ENCODE peak calls at places on chromosome 9, in five cellular contexts. A, W, R, B and P are unnamed samples.
A peak's percentile ranks its signal among the peaks of the same experiment; 100 is the strongest.

GRCh38 chr9:91159664-91160121 is 202.0 kb downstream of the AUH start:
- DNase-seq in A (no peak), R (peak; percentile 69), B (no peak), W (no peak), P (no peak)

GRCh38 chr9:91663858-91664257 is 240.2 kb upstream of the NFIL3 start:
- DNase-seq in R (no peak), A (no peak), B (no peak), W (no peak), P (no peak)

GRCh38 chr9:85569988-85570387 is 171.8 kb downstream of the AGTPBP1 start:
- DNase-seq in B (peak; percentile 89), R (no peak), A (no peak), W (peak; percentile 60), P (peak; percentile 27)

GRCh38 chr9:2343756-2344155 is 277.8 kb upstream of the VLDLR start:
- DNase-seq in B (no peak), W (no peak), R (no peak), A (no peak), P (no peak)

GRCh38 chr9:16335788-16336580 is 534.5 kb downstream of the BNC2 start:
- DNase-seq in R (peak; percentile 87), W (peak; percentile 98), B (peak; percentile 100), A (no peak), P (peak; percentile 94)

GRCh38 chr9:3321186-3321585 is 204.6 kb downstream of the RFX3 start:
- DNase-seq in A (no peak), W (no peak), R (no peak), B (no peak), P (no peak)

GRCh38 chr9:311837-312236 is 97.2 kb downstream of the DOCK8 start:
- DNase-seq in B (no peak), R (no peak), A (peak; percentile 23), W (no peak), P (no peak)

GRCh38 chr9:71763752-71764332 is 4.5 kb downstream of the CEMIP2 start:
- DNase-seq in A (no peak), R (no peak), B (peak; percentile 54), W (peak; percentile 44), P (no peak)

GRCh38 chr9:87950765-87951488 is 23.4 kb downstream of the CDK20 start:
- DNase-seq in W (peak; percentile 53), A (peak; percentile 44), B (peak; percentile 42), R (no peak), P (no peak)

DNA sequence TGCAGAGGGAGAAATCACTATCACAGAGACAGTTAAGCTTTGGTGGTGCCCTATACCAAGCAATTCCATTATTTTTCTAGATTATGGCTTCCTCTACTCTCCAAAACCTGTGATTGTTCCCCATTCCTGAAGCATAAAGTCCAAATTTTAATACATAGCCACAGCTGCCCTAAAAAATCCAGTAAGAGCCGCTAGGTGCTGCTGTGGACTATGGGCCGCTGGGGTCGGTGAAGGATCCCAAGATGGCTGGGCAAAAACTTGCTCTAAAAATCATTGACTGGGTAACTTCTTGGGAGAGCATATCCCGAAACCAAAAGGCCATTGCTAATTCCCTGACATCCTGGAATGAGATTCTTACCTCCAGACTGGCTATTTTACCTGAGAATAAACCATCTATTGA is 245.3 kb downstream of the NFIB start:
- DNase-seq in W (no peak), R (no peak), B (no peak), A (no peak), P (no peak)
- TF ChIP-seq CTCF in W (no peak), R (no peak), B (no peak), A (no peak), P (no peak)

GRCh38 chr9:8366161-8366926 is 566.8 kb upstream of the DMAC1 start:
- DNase-seq in A (no peak), R (no peak), W (peak; percentile 62), B (peak; percentile 86), P (peak; percentile 13)

GRCh38 chr9:8374471-8374870 is 574.9 kb upstream of the DMAC1 start:
- DNase-seq in B (no peak), A (no peak), W (peak; percentile 13), R (no peak), P (no peak)

DNA sequence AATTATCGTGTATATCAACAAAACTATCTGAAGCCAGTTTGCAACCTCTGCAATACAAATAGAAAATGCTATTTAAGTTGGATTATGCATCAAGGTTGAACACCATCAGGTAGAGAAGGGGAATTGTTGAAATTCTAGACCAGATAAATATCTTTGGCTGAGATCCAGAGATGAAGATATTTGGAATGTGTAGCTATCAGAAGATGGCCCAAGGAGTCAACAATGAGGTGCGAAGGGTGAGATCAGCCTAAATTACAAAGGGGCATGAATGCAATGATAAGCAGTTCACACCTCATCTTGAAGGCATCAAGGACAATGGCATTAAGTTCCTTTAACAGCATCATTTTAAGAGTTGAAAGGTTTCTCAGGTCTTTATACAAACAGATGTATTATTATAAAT is 572.1 kb upstream of the DMAC1 start:
- DNase-seq in R (no peak), A (no peak), W (no peak), B (no peak), P (no peak)
- H3K4me3 ChIP-seq in R (no peak overlapping the region), A (no peak overlapping the region), W (no peak overlapping the region), B (no peak overlapping the region), P (no peak overlapping the region)

GRCh38 chr9:136519263-136520052 is 26.4 kb downstream of the NOTCH1 start:
- DNase-seq in B (no peak), W (no peak), A (no peak), R (no peak), P (no peak)
- TF ChIP-seq CTCF in B (no peak), W (no peak), A (no peak), R (no peak), P (no peak)

GRCh38 chr9:35686222-35687203 is 3.2 kb downstream of the TPM2 start:
- DNase-seq in W (peak; percentile 44), A (peak; percentile 81), B (peak; percentile 79), R (no peak), P (no peak)
- H3K4me3 ChIP-seq in W (peak overlapping the region; percentile 87), A (no peak overlapping the region), B (peak overlapping the region; percentile 96), R (peak overlapping the region; percentile 66), P (peak overlapping the region; percentile 85)

GRCh38 chr9:21070887-21071286 is 6.9 kb downstream of the IFNB1 start:
- DNase-seq in R (no peak), B (no peak), W (peak; percentile 31), A (no peak), P (no peak)

GRCh38 chr9:21075484-21075883 is 2.3 kb downstream of the IFNB1 start:
- DNase-seq in R (no peak), W (no peak), B (no peak), A (no peak), P (no peak)

GRCh38 chr9:21070171-21070571 is 7.6 kb downstream of the IFNB1 start:
- DNase-seq in W (peak; percentile 99), R (peak; percentile 43), A (peak; percentile 43), B (peak; percentile 94), P (peak; percentile 93)
- TF ChIP-seq CTCF in W (peak; percentile 52), R (peak; percentile 17), A (peak; percentile 29), B (peak; percentile 39), P (peak; percentile 19)

GRCh38 chr9:69762527-69762926 is 2.7 kb upstream of the PTAR1 start:
- DNase-seq in A (no peak), R (no peak), B (no peak), W (no peak), P (no peak)
- H3K4me3 ChIP-seq in A (no peak overlapping the region), R (no peak overlapping the region), B (no peak overlapping the region), W (no peak overlapping the region), P (no peak overlapping the region)

GRCh38 chr9:130432796-130433167 is 12.0 kb upstream of the ASS1 start:
- DNase-seq in A (no peak), W (no peak), B (no peak), R (no peak), P (no peak)

GRCh38 chr9:130433947-130434262 is 10.9 kb upstream of the ASS1 start:
- DNase-seq in A (no peak), W (no peak), B (no peak), R (no peak), P (no peak)

GRCh38 chr9:130431536-130432303 is 13.0 kb upstream of the ASS1 start:
- DNase-seq in R (no peak), W (no peak), A (no peak), B (no peak), P (no peak)

GRCh38 chr9:130432362-130432761 is 12.4 kb upstream of the ASS1 start:
- DNase-seq in A (no peak), W (no peak), R (no peak), B (no peak), P (no peak)

DNA sequence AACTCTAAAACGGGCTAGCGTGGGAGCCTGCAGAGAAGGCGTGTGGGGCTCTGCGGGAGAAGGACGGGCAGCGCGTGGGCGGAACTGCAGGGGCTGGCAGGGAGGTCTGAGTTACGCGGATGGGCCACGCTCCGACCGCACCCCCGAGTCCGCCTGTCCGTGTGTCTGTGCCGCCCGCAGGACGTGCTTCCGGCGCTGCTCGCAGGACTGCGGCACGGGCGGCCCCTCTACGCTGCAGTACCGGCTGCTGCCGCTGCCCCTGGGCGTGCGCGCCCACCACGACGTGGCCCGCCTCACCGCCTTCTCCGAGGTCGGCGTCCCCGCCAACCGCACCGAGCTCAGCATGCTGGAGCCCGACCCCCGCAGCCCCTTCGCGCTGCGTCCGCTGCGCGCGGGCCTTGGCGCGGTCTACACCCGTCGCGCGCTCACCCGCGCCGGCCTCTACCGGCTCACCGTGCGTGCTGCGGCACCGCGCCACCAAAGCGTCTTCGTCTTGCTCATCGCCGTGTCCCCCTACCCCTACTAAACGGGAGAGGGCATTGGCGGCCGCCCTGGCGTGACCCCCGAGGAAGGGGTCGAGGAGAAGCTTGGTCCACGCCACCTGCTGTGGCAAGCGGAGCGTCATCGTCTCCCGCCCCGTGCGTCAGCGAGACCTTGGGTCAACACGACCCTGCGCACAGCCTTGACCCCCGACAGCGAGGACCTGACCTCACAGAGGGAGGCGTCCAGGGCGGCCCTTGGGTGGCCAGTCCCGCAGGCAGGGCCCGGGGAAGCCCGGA is 11.4 kb upstream of the ASS1 start:
- DNase-seq in A (peak; percentile 83), B (no peak), R (peak; percentile 75), W (peak; percentile 49), P (no peak)
- TF ChIP-seq CTCF in A (peak; percentile 58), B (no peak), R (peak; percentile 85), W (no peak), P (peak; percentile 55)

GRCh38 chr9:108885643-108886348 is 23.7 kb downstream of the ACTL7A start:
- DNase-seq in R (peak; percentile 88), B (peak; percentile 87), A (peak; percentile 73), W (peak; percentile 95), P (peak; percentile 50)

GRCh38 chr9:108883085-108883484 is 21.0 kb downstream of the ACTL7A start:
- DNase-seq in R (no peak), A (no peak), B (no peak), W (no peak), P (no peak)

GRCh38 chr9:108880917-108881316 is 18.9 kb downstream of the ACTL7A start:
- DNase-seq in B (no peak), W (no peak), A (no peak), R (no peak), P (no peak)

GRCh38 chr9:108882052-108882888 is 20.2 kb downstream of the ACTL7A start:
- DNase-seq in B (no peak), R (no peak), W (no peak), A (no peak), P (no peak)

GRCh38 chr9:108884701-108885100 is 22.6 kb downstream of the ACTL7A start:
- DNase-seq in A (no peak), B (no peak), R (no peak), W (no peak), P (no peak)
- H3K4me3 ChIP-seq in A (no peak overlapping the region), B (no peak overlapping the region), R (no peak overlapping the region), W (no peak overlapping the region), P (no peak overlapping the region)

GRCh38 chr9:114072181-114073140 is 5.6 kb downstream of the AMBP start:
- DNase-seq in W (peak; percentile 37), B (peak; percentile 37), R (peak; percentile 78), A (no peak), P (peak; percentile 29)
- TF ChIP-seq CTCF in W (no peak), B (no peak), R (no peak), A (no peak), P (no peak)